ENCODE peak calls at places on chromosomes 16 and 17, in five cellular contexts. Y is K562, G is mammary epithelial cell, S is fibroblast of the conjunctiva, L is Peyer's patch. K is an unnamed sample.
A peak's percentile ranks its signal among the peaks of the same experiment; 100 is the strongest.

GRCh38 chr16:85856585-85856984 is 42.4 kb upstream of the IRF8 start:
- DNase-seq in Y (no peak), G (no peak), S (no peak), L (no peak), K (no peak)

GRCh38 chr17:1906622-1907021 is 76.8 kb downstream of the RPA1 start:
- DNase-seq in Y (no peak), G (no peak), S (no peak), L (no peak), K (no peak)

GRCh38 chr17:48749621-48750553 is 21.3 kb upstream of the HOXB13 start:
- DNase-seq in Y (no peak), G (no peak), S (no peak), L (no peak), K (no peak)

GRCh38 chr17:40281663-40282062 is 6.0 kb upstream of the CDC6 start:
- DNase-seq in Y (no peak), G (no peak), S (no peak), L (no peak), K (no peak)

GRCh38 chr16:27556471-27556870 is 6.5 kb downstream of the KATNIP start:
- DNase-seq in Y (no peak), G (no peak), S (no peak), L (no peak), K (no peak)

GRCh38 chr16:83533193-83533592 is 274.6 kb upstream of the HSBP1 start:
- DNase-seq in Y (no peak), G (peak; percentile 91), S (no peak), L (no peak), K (no peak)

GRCh38 chr17:60421273-60422161 is 772 bp upstream of the CHCT1 start:
- DNase-seq in Y (no peak), G (peak; percentile 26), S (no peak), L (peak; percentile 75), K (no peak)

GRCh38 chr17:31653710-31654109 is 205.3 kb downstream of the COPRS start:
- DNase-seq in Y (no peak), G (no peak), S (no peak), L (no peak), K (no peak)

GRCh38 chr17:77749316-77749715 is 209.2 kb upstream of the TNRC6C start:
- DNase-seq in Y (no peak), G (no peak), S (no peak), L (peak; percentile 25), K (no peak)

GRCh38 chr16:252366-253337 is 18.0 kb downstream of the FAM234A start:
- DNase-seq in Y (peak; percentile 79), G (no peak), S (no peak), L (no peak), K (no peak)

GRCh38 chr17:50423553-50424159 is 2.4 kb upstream of the ACSF2 start:
- DNase-seq in Y (peak; percentile 68), G (peak; percentile 89), S (peak; percentile 50), L (no peak), K (peak; percentile 53)

GRCh38 chr16:84656557-84657130 is 8.3 kb downstream of the KLHL36 start:
- DNase-seq in Y (no peak), G (no peak), S (no peak), L (no peak), K (no peak)

GRCh38 chr16:14202697-14203096 is 131.6 kb downstream of the MRTFB start:
- DNase-seq in Y (no peak), G (peak; percentile 10), S (no peak), L (no peak), K (no peak)

GRCh38 chr17:18234853-18235380 is 9.5 kb downstream of the LLGL1 start:
- DNase-seq in Y (no peak), G (no peak), S (no peak), L (no peak), K (no peak)

GRCh38 chr16:84806256-84806889 is 13.4 kb upstream of the CRISPLD2 start:
- DNase-seq in Y (peak; percentile 82), G (no peak), S (peak; percentile 51), L (no peak), K (peak; percentile 29)

GRCh38 chr17:77867976-77868713 is 90.4 kb upstream of the TNRC6C start:
- DNase-seq in Y (no peak), G (no peak), S (no peak), L (no peak), K (no peak)

GRCh38 chr17:4548721-4549531 is 6.3 kb downstream of the MYBBP1A start:
- DNase-seq in Y (no peak), G (peak; percentile 39), S (no peak), L (peak; percentile 40), K (no peak)

GRCh38 chr17:78390241-78391050 is 12.0 kb downstream of the PGS1 start:
- DNase-seq in Y (no peak), G (no peak), S (no peak), L (no peak), K (peak; percentile 36)

GRCh38 chr17:39687101-39687545 is 734 bp downstream of the PGAP3 start:
- DNase-seq in Y (no peak), G (no peak), S (no peak), L (no peak), K (no peak)

GRCh38 chr17:35849469-35850348 is 19.0 kb downstream of the HEATR9 start:
- DNase-seq in Y (peak; percentile 48), G (peak; percentile 43), S (peak; percentile 70), L (no peak), K (peak; percentile 39)

GRCh38 chr16:86455116-86455515 is 55.2 kb upstream of the FOXF1 start:
- DNase-seq in Y (no peak), G (no peak), S (peak; percentile 75), L (no peak), K (no peak)

GRCh38 chr16:14405611-14406537 is 224.2 kb downstream of the PARN start:
- DNase-seq in Y (peak; percentile 90), G (no peak), S (no peak), L (peak; percentile 58), K (peak; percentile 88)

GRCh38 chr17:8019161-8019560 is 16.7 kb downstream of the GUCY2D start:
- DNase-seq in Y (no peak), G (peak; percentile 91), S (no peak), L (no peak), K (no peak)

GRCh38 chr17:58484600-58484999 is 3.6 kb downstream of the HSF5 start:
- DNase-seq in Y (no peak), G (no peak), S (no peak), L (no peak), K (no peak)

GRCh38 chr17:82216301-82217119 is 3.9 kb upstream of the CCDC57 start:
- DNase-seq in Y (no peak), G (peak; percentile 93), S (peak; percentile 57), L (peak; percentile 64), K (no peak)

GRCh38 chr17:77602062-77602746 is 356.3 kb upstream of the TNRC6C start:
- DNase-seq in Y (no peak), G (peak; percentile 80), S (peak; percentile 42), L (no peak), K (no peak)

GRCh38 chr17:44961921-44962350 is 6.2 kb downstream of the C1QL1 start:
- DNase-seq in Y (no peak), G (no peak), S (no peak), L (peak; percentile 21), K (peak; percentile 49)

GRCh38 chr16:69448470-69449193 is 24.2 kb downstream of the CYB5B start:
- DNase-seq in Y (no peak), G (no peak), S (no peak), L (no peak), K (no peak)

GRCh38 chr16:77398495-77398894 is 36.3 kb downstream of the ADAMTS18 start:
- DNase-seq in Y (no peak), G (no peak), S (no peak), L (no peak), K (no peak)

GRCh38 chr17:73359255-73359816 is 47.5 kb upstream of the CDC42EP4 start:
- DNase-seq in Y (no peak), G (no peak), S (no peak), L (no peak), K (no peak)

GRCh38 chr16:75289189-75289588 is 37.8 kb upstream of the BCAR1 start:
- DNase-seq in Y (no peak), G (no peak), S (peak; percentile 29), L (no peak), K (no peak)

GRCh38 chr16:20393801-20394637 is 10.5 kb downstream of the PDILT start:
- DNase-seq in Y (no peak), G (no peak), S (no peak), L (no peak), K (no peak)

GRCh38 chr16:48491517-48491916 is 106.3 kb upstream of the SIAH1 start:
- DNase-seq in Y (no peak), G (no peak), S (no peak), L (no peak), K (no peak)

GRCh38 chr16:72241930-72242329 is 70.0 kb upstream of the PMFBP1 start:
- DNase-seq in Y (peak; percentile 16), G (peak; percentile 48), S (peak; percentile 42), L (no peak), K (peak; percentile 63)

GRCh38 chr16:85870159-85870558 is 28.8 kb upstream of the IRF8 start:
- DNase-seq in Y (no peak), G (no peak), S (no peak), L (no peak), K (no peak)

GRCh38 chr17:27533874-27534815 is 77.9 kb downstream of the KSR1 start:
- DNase-seq in Y (no peak), G (peak; percentile 57), S (peak; percentile 47), L (no peak), K (no peak)

GRCh38 chr17:55734128-55734781 is 11.6 kb upstream of the TMEM100 start:
- DNase-seq in Y (peak; percentile 44), G (peak; percentile 47), S (no peak), L (no peak), K (no peak)

GRCh38 chr17:72439893-72440502 is 319.2 kb downstream of the SOX9 start:
- DNase-seq in Y (no peak), G (no peak), S (no peak), L (no peak), K (no peak)

GRCh38 chr17:18005496-18005895 is 32.8 kb downstream of the DRC3 start:
- DNase-seq in Y (no peak), G (peak; percentile 63), S (no peak), L (no peak), K (no peak)